ENCODE peak calls at places on chromosomes 11 and 22, in seven cellular contexts. V, A, D, X, N, B and M are unnamed samples.
A peak's percentile ranks its signal among the peaks of the same experiment; 100 is the strongest.

GRCh38 chr22:42131562-42131961 is 952 bp upstream of the CYP2D6 start:
- DNase-seq in V (no peak), A (no peak), D (peak; percentile 28), X (no peak), N (no peak), B (no peak), M (no peak)

GRCh38 chr11:2797741-2798361 is 87.7 kb downstream of the CDKN1C start:
- DNase-seq in V (no peak), A (peak; percentile 58), D (no peak), X (peak; percentile 7), N (no peak), B (peak; percentile 67), M (peak; percentile 17)

GRCh38 chr11:35133656-35134055 is 5.3 kb upstream of the CD44 start:
- DNase-seq in V (no peak), A (no peak), D (no peak), X (no peak), N (no peak), B (no peak), M (no peak)

GRCh38 chr11:110894224-110894623 is 182.0 kb upstream of the ARHGAP20 start:
- DNase-seq in V (no peak), A (no peak), D (no peak), X (no peak), N (no peak), B (no peak), M (no peak)

GRCh38 chr11:36234825-36235224 is 54.4 kb downstream of the COMMD9 start:
- DNase-seq in V (no peak), A (no peak), D (no peak), X (no peak), N (no peak), B (no peak), M (no peak)

GRCh38 chr11:13337986-13338436 is 60.4 kb downstream of the BMAL1 start:
- DNase-seq in V (no peak), A (no peak), D (no peak), X (no peak), N (peak; percentile 81), B (no peak), M (no peak)

GRCh38 chr11:120249279-120250022 is 9.5 kb downstream of the POU2F3 start:
- DNase-seq in V (no peak), A (no peak), D (no peak), X (no peak), N (no peak), B (peak; percentile 29), M (no peak)

GRCh38 chr11:65630215-65630614 is 7.7 kb upstream of the SIPA1 start:
- DNase-seq in V (no peak), A (no peak), D (no peak), X (no peak), N (no peak), B (no peak), M (no peak)

GRCh38 chr11:20114588-20114987 is 45.7 kb downstream of the DBX1 start:
- DNase-seq in V (no peak), A (no peak), D (no peak), X (no peak), N (no peak), B (no peak), M (no peak)

GRCh38 chr22:17483670-17484372 is 79.5 kb upstream of the SLC25A18 start:
- DNase-seq in V (no peak), A (no peak), D (no peak), X (no peak), N (no peak), B (no peak), M (no peak)

GRCh38 chr22:50115693-50116092 is 25.9 kb downstream of the MOV10L1 start:
- DNase-seq in V (no peak), A (peak; percentile 68), D (no peak), X (no peak), N (peak; percentile 87), B (no peak), M (no peak)

GRCh38 chr11:69450064-69450856 is 31.2 kb upstream of the LINC01488 start:
- DNase-seq in V (no peak), A (no peak), D (no peak), X (no peak), N (peak; percentile 55), B (no peak), M (no peak)

GRCh38 chr11:62732830-62733229 is 4.5 kb downstream of the TTC9C start:
- DNase-seq in V (no peak), A (no peak), D (peak; percentile 55), X (no peak), N (peak; percentile 23), B (no peak), M (no peak)

GRCh38 chr22:39350803-39351688 is 1.3 kb downstream of the SYNGR1 start:
- DNase-seq in V (no peak), A (no peak), D (no peak), X (no peak), N (no peak), B (no peak), M (no peak)

GRCh38 chr22:39351689-39352214 is 2.0 kb downstream of the SYNGR1 start:
- DNase-seq in V (no peak), A (no peak), D (peak; percentile 64), X (no peak), N (no peak), B (peak; percentile 89), M (no peak)

GRCh38 chr22:39348909-39349505 is 784 bp upstream of the SYNGR1 start:
- DNase-seq in V (no peak), A (no peak), D (no peak), X (peak; percentile 21), N (no peak), B (no peak), M (no peak)

GRCh38 chr22:39349506-39349966 is 255 bp upstream of the SYNGR1 start:
- DNase-seq in V (no peak), A (no peak), D (peak; percentile 77), X (peak; percentile 27), N (no peak), B (peak; percentile 79), M (peak; percentile 26)

DNA sequence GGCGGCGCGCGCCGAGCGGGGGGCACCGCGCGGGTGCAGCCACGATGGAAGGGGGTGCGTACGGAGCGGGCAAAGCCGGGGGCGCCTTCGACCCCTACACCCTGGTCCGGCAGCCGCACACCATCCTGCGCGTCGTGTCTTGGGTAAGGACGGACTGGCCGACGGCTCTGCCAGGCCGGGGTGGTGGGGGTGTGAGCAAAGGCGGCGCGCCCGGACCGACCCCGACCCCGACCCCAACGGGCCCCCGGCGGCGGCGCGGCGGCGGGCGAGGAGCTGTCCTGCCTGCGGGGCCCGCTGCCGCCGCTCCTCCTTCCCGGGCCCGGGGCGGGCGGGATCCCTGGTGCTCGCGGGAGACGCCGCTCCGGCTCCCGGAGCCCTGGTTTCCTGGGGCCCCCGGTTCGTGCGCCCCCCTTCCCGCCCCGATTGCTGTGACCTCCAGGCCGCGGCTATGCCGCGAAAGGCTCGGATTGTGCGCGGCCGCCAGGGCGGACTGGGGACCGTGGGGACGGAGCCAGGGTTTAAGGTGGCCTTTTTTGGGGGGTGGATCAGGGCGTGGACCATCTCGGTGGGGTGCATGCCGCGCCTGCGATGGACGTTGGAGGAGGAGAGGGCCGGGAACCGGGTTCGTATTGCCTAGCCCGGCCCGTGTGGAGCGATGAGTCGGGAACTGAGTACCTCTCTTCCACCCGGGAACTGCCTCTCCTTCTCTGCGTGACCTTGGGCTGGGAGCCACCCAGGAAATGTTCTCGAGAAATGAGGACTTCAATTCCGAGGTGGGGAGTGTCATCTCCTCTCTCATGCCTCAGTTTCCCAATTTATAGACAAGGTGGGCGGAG is at the start of gene SYNGR1:
- DNase-seq in V (no peak), A (no peak), D (peak; percentile 44), X (no peak), N (no peak), B (peak; percentile 78), M (peak; percentile 26)
- TF ChIP-seq CTCF in V (no peak), A (no peak), D (no peak), X (no peak), N (no peak), B (no peak), M (no peak)

GRCh38 chr11:44961894-44962293 is 11.2 kb upstream of the TP53I11 start:
- DNase-seq in V (no peak), A (no peak), D (no peak), X (no peak), N (no peak), B (no peak), M (no peak)

GRCh38 chr11:44959064-44959463 is 8.4 kb upstream of the TP53I11 start:
- DNase-seq in V (no peak), A (no peak), D (no peak), X (no peak), N (no peak), B (no peak), M (no peak)

GRCh38 chr11:44962464-44962863 is 11.8 kb upstream of the TP53I11 start:
- DNase-seq in V (no peak), A (no peak), D (no peak), X (no peak), N (no peak), B (no peak), M (no peak)

GRCh38 chr11:44958165-44958564 is 7.5 kb upstream of the TP53I11 start:
- DNase-seq in V (no peak), A (no peak), D (no peak), X (peak; percentile 67), N (no peak), B (no peak), M (peak; percentile 71)

GRCh38 chr11:44960200-44960845 is 9.6 kb upstream of the TP53I11 start:
- DNase-seq in V (no peak), A (no peak), D (no peak), X (no peak), N (no peak), B (no peak), M (no peak)
- H3K4me1 ChIP-seq in V (peaks cover under 1% of the 10 kb centered on the region), A (no peaks in the 10 kb centered on the region), D (peaks cover 71% of the 10 kb centered on the region), X (peaks cover 22% of the 10 kb centered on the region), N (peaks cover 6% of the 10 kb centered on the region), B (peaks cover 28% of the 10 kb centered on the region), M (peaks cover 15% of the 10 kb centered on the region)

GRCh38 chr11:44130751-44131150 is 35.3 kb downstream of the EXT2 start:
- DNase-seq in V (no peak), A (no peak), D (peak; percentile 7), X (no peak), N (no peak), B (no peak), M (no peak)

GRCh38 chr11:44128729-44129128 is 33.3 kb downstream of the EXT2 start:
- DNase-seq in V (no peak), A (no peak), D (no peak), X (no peak), N (no peak), B (no peak), M (no peak)

GRCh38 chr11:44126304-44126703 is 30.8 kb downstream of the EXT2 start:
- DNase-seq in V (no peak), A (no peak), D (no peak), X (no peak), N (no peak), B (no peak), M (no peak)

GRCh38 chr11:44127130-44127529 is 31.7 kb downstream of the EXT2 start:
- DNase-seq in V (no peak), A (no peak), D (no peak), X (no peak), N (no peak), B (no peak), M (no peak)

GRCh38 chr11:44125598-44125997 is 30.1 kb downstream of the EXT2 start:
- DNase-seq in V (no peak), A (no peak), D (no peak), X (no peak), N (peak; percentile 41), B (no peak), M (no peak)
- TF ChIP-seq POLR2AphosphoS5 in V (no peak), A (no peak), D (no peak), X (no peak), N (no peak), B (no peak), M (no peak)

DNA sequence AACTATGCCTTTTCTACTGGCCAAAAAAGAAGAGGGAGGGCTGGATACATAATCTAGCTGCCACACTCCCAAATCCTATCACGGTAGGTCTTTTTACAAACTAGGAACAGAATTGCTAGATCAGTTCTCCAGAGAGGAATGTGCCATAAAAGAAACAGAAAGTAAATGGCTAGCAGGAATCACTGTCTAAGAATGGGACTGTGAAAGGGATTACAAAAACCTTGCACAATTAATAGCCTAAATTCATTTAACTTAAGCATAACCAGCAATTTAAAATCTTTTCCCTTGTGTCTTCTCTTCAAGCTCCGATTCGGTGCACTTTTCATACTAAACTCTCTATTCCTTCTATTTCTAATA is 35.1 kb downstream of the APOL5 start:
- DNase-seq in V (no peak), A (no peak), D (no peak), X (no peak), N (no peak), B (no peak), M (no peak)
- TF ChIP-seq CTCF in V (no peak), A (no peak), D (no peak), X (no peak), N (no peak), B (no peak), M (no peak)